ENCODE peak calls at places on chromosomes 16 and 17, in seven cellular contexts. Z is GM23248; S is effector memory CD4-positive, alpha-beta T cell; C is A549; T is right atrium auricular region; V is astrocyte of the spinal cord; O is ovary. G is an unnamed sample.

GRCh38 chr17:42704495-42705494 is 22.5 kb downstream of the CNTNAP1 start:
- DNase-seq in Z (no peak), S (no peak), C (no peak), T (no peak), V (no peak), O (no peak), G (no peak)

GRCh38 chr16:56344518-56345405 is 80.6 kb downstream of the AMFR start:
- DNase-seq in Z (no peak), S (no peak), C (no peak), T (no peak), V (no peak), O (no peak), G (no peak)

GRCh38 chr17:4172356-4172755 is 29.4 kb downstream of the CYB5D2 start:
- DNase-seq in Z (no peak), S (no peak), C (no peak), T (no peak), V (no peak), O (no peak), G (peak)

GRCh38 chr17:50533720-50534148 is 1.2 kb downstream of the EPN3 start:
- DNase-seq in Z (peak), S (no peak), C (no peak), T (no peak), V (no peak), O (peak), G (no peak)

GRCh38 chr16:67000384-67001158 is 12.2 kb downstream of the CES4A start:
- DNase-seq in Z (peak), S (peak), C (peak), T (peak), V (peak), O (peak), G (peak)

GRCh38 chr17:77332981-77333685 is 192.4 kb downstream of the SEC14L1 start:
- DNase-seq in Z (peak), S (no peak), C (no peak), T (peak), V (peak), O (no peak), G (no peak)

GRCh38 chr16:49023095-49023494 is 258.5 kb downstream of the CBLN1 start:
- DNase-seq in Z (peak), S (no peak), C (no peak), T (no peak), V (peak), O (peak), G (no peak)

GRCh38 chr16:85284138-85284897 is 172.0 kb upstream of the CIBAR2 start:
- DNase-seq in Z (no peak), S (no peak), C (no peak), T (no peak), V (no peak), O (no peak), G (no peak)

GRCh38 chr17:979539-980405 is at the start of gene NXN:
- DNase-seq in Z (peak), S (peak), C (peak), T (peak), V (peak), O (peak), G (peak)

GRCh38 chr16:31476305-31477219 is 4.6 kb downstream of the TGFB1I1 start:
- DNase-seq in Z (no peak), S (peak), C (no peak), T (no peak), V (no peak), O (no peak), G (peak)

GRCh38 chr17:62178579-62178978 is 113.5 kb upstream of the MED13 start:
- DNase-seq in Z (peak), S (no peak), C (no peak), T (no peak), V (peak), O (no peak), G (no peak)

GRCh38 chr17:49193513-49194296 is 16.7 kb downstream of the GNGT2 start:
- DNase-seq in Z (peak), S (peak), C (peak), T (peak), V (peak), O (peak), G (peak)

GRCh38 chr17:41975099-41976083 is 8.8 kb downstream of the CNP start:
- DNase-seq in Z (peak), S (no peak), C (no peak), T (no peak), V (peak), O (no peak), G (peak)

GRCh38 chr17:5422505-5422904 is 2.5 kb downstream of the RPAIN start:
- DNase-seq in Z (peak), S (no peak), C (peak), T (no peak), V (peak), O (no peak), G (no peak)

GRCh38 chr17:27807567-27808470 is 7.5 kb upstream of the NOS2 start:
- DNase-seq in Z (no peak), S (peak), C (no peak), T (no peak), V (no peak), O (no peak), G (no peak)

GRCh38 chr16:11107781-11108465 is 148.1 kb downstream of the SOCS1 start:
- DNase-seq in Z (peak), S (no peak), C (no peak), T (no peak), V (peak), O (no peak), G (peak)

DNA sequence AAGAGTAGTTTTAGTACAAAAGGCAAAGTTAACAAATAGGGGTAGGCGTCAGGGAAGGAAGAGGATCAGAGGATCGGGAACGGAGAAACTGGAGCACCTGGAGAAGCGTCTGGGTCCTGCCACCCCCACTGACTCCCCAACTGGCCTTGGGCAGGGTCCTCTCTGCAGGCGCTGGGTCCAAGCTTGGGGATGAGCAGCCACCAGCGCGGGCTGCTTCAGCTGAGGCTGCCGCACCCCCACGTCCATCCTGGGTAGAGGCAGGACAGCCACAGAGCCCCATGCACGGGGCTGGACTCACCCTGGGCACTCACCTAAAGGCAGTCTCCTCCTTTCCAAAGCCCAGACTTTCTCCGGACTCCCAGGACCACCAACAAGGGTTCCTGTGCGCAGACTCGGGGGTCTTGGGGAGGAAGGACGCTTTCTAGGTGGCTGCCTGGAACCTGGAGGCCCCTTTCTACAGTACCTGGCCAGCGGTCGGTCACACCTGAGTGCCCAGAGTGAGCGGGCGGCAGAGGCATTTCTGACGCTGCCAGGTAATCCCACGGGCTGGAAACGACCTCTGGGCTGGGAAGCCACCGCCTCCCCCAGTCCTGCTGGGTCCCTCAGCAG is 1.1 kb downstream of the HS3ST6 start:
- DNase-seq in Z (no peak), S (no peak), C (no peak), T (no peak), V (no peak), O (no peak), G (no peak)
- H3K4me3 ChIP-seq in Z (no peak), S (no peak), C (peak), T (no peak), V (no peak), O (no peak), G (no peak)

GRCh38 chr16:74699666-74700065 is 996 bp downstream of the MLKL start:
- DNase-seq in Z (no peak), S (no peak), C (no peak), T (no peak), V (no peak), O (no peak), G (no peak)
- H3K4me3 ChIP-seq in Z (peak), S (peak), C (peak), T (peak), V (peak), O (peak), G (peak)

GRCh38 chr16:4491898-4492297 is 15.7 kb downstream of the HMOX2 start:
- DNase-seq in Z (no peak), S (no peak), C (no peak), T (no peak), V (no peak), O (no peak), G (no peak)
- H3K4me3 ChIP-seq in Z (no peak), S (no peak), C (no peak), T (no peak), V (no peak), O (no peak), G (no peak)

GRCh38 chr16:22092143-22092933 is at the start of gene VWA3A:
- DNase-seq in Z (peak), S (no peak), C (no peak), T (no peak), V (peak), O (no peak), G (no peak)
- H3K4me3 ChIP-seq in Z (no peak), S (no peak), C (no peak), T (no peak), V (no peak), O (no peak), G (no peak)

GRCh38 chr17:63698886-63699637 is 863 bp downstream of the LIMD2 start:
- DNase-seq in Z (peak), S (peak), C (no peak), T (no peak), V (peak), O (peak), G (no peak)

GRCh38 chr17:63695889-63696288 is 4.0 kb downstream of the LIMD2 start:
- DNase-seq in Z (no peak), S (no peak), C (no peak), T (no peak), V (no peak), O (no peak), G (no peak)

GRCh38 chr17:63698381-63698885 is 1.5 kb downstream of the LIMD2 start:
- DNase-seq in Z (no peak), S (no peak), C (no peak), T (no peak), V (no peak), O (no peak), G (no peak)

GRCh38 chr17:63696381-63696961 is 3.5 kb downstream of the LIMD2 start:
- DNase-seq in Z (peak), S (no peak), C (peak), T (no peak), V (peak), O (no peak), G (no peak)

DNA sequence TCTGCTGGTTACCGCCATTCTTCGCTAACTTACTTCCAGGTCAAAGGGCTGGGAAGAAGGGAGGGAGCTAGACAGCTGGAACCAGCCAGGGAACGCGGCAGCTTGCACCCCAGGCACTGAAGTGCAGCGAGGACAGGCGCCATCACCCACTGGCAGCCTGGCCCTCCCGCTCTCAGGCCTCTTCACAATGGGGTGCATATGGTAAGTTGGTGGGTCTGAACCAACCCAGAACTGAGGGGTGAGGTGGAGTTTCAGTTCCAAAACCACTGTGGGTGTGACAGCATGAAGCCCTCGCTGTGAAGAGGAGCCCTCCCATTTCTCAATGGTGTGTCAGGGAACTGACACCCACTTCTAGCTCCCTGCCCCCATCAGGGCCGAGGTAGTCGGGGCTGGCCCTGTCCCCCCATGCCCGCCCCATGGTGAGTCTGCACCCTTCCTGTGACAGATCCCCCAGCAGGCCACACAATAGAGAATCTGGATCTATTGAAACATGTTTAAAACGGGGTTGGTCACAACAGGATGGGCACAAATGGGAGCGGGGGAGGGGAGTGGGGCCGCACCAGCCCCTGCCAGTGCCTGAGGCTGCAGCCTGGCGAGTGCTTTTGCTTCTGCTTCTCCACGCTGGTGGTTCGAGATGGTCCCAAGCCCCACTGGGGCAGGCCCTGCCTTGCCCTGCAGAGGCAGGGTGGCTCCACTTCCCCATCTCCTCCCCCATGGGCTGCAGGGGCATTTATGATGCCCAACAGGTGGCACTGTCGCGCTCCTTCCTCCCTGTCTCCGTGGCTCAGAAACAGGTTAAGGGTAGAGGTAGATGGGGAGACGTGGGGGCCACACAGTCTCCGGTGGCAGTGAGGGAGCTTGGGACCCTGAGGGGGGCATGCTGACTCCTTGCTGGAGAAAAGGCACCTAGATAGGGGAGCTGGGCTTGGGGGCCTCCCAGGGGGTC is 2.3 kb downstream of the LIMD2 start:
- DNase-seq in Z (peak), S (peak), C (peak), T (no peak), V (no peak), O (no peak), G (peak)
- H3K4me3 ChIP-seq in Z (no peak), S (peak), C (no peak), T (no peak), V (no peak), O (no peak), G (no peak)

DNA sequence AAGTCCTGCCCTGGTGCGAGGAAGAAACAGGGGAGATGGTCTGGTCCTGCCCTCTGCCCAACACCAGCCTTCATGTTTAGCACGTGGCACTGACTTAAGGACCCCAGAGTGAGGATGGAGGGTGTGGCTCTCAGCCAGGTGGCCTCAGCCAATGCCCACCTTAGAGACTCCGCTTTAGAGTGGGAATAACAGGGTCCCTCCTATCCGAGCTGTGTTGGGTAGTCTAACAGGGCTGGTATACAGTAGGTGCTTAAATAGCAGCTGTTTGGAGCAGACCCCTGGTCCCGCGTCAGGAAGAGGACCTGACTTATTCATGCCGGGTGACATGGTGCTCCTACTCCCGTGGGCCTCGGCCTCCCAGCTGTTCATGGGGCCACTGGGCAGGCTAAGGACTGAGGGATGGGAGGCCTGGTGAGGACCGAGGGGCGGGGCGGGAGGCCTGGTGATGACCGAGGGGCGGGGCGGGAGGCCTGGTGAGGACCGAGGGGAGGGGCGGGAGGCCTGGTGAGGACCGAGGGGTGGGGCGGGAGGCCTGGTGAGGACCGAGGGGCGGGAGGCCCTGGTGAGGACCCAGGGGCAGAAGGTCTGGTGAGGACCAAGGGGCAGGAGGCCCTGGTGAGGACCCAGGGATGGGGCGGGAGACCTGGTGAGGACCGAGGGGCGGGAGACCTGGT is 7.6 kb downstream of the ZFPM1 start:
- DNase-seq in Z (no peak), S (no peak), C (no peak), T (no peak), V (no peak), O (no peak), G (no peak)
- H3K4me3 ChIP-seq in Z (no peak), S (no peak), C (no peak), T (no peak), V (no peak), O (no peak), G (no peak)

G was measured in aorta.